ENCODE peak calls at places on chromosomes 12 and 14, in seven cellular contexts. One of them, this sample, is unnamed.

GRCh38 chr12:31492599-31493196 is 98.2 kb downstream of the DENND5B start:
- DNase-seq in SK-N-SH: no peak
- DNase-seq in HepG2: no peak
- DNase-seq in HCT116: no peak
- DNase-seq in GM12878: no peak
- DNase-seq in H1: no peak
- DNase-seq in K562: no peak
- DNase-seq in this sample: no peak

GRCh38 chr14:98623806-98624430 is 648.1 kb downstream of the BCL11B start:
- DNase-seq in SK-N-SH: no peak
- DNase-seq in HepG2: no peak
- DNase-seq in HCT116: no peak
- DNase-seq in GM12878: no peak
- DNase-seq in H1: no peak
- DNase-seq in K562: no peak
- DNase-seq in this sample: no peak

GRCh38 chr12:52232916-52233461 is at the start of gene KRT7:
- DNase-seq in SK-N-SH: peak
- DNase-seq in HepG2: no peak
- DNase-seq in HCT116: no peak
- DNase-seq in GM12878: no peak
- DNase-seq in H1: peak
- DNase-seq in K562: no peak
- DNase-seq in this sample: peak

GRCh38 chr12:4134833-4135597 is 138.5 kb upstream of the CCND2 start:
- DNase-seq in SK-N-SH: no peak
- DNase-seq in HepG2: no peak
- DNase-seq in HCT116: no peak
- DNase-seq in GM12878: no peak
- DNase-seq in H1: peak
- DNase-seq in K562: no peak
- DNase-seq in this sample: no peak

GRCh38 chr14:60355768-60356167 is 106.7 kb downstream of the PPM1A start:
- DNase-seq in SK-N-SH: no peak
- DNase-seq in HepG2: no peak
- DNase-seq in HCT116: no peak
- DNase-seq in GM12878: no peak
- DNase-seq in H1: no peak
- DNase-seq in K562: no peak
- DNase-seq in this sample: no peak

GRCh38 chr12:77537648-77538047 is 293.0 kb upstream of the NAV3 start:
- DNase-seq in SK-N-SH: no peak
- DNase-seq in HepG2: no peak
- DNase-seq in HCT116: no peak
- DNase-seq in GM12878: no peak
- DNase-seq in H1: no peak
- DNase-seq in K562: no peak
- DNase-seq in this sample: no peak

GRCh38 chr12:102394200-102394599 is 86.2 kb downstream of the IGF1 start:
- DNase-seq in SK-N-SH: no peak
- DNase-seq in HepG2: no peak
- DNase-seq in HCT116: no peak
- DNase-seq in GM12878: no peak
- DNase-seq in H1: no peak
- DNase-seq in K562: no peak
- DNase-seq in this sample: no peak

GRCh38 chr12:64650762-64651161 is 40.5 kb downstream of the RASSF3 start:
- DNase-seq in SK-N-SH: no peak
- DNase-seq in HepG2: no peak
- DNase-seq in HCT116: no peak
- DNase-seq in GM12878: no peak
- DNase-seq in H1: no peak
- DNase-seq in K562: no peak
- DNase-seq in this sample: no peak

GRCh38 chr12:113757223-113758002 is 208.7 kb downstream of the RBM19 start:
- DNase-seq in SK-N-SH: no peak
- DNase-seq in HepG2: no peak
- DNase-seq in HCT116: peak
- DNase-seq in GM12878: no peak
- DNase-seq in H1: no peak
- DNase-seq in K562: no peak
- DNase-seq in this sample: peak

GRCh38 chr12:62834406-62834805 is 100.5 kb downstream of the PPM1H start:
- DNase-seq in SK-N-SH: no peak
- DNase-seq in HepG2: no peak
- DNase-seq in HCT116: no peak
- DNase-seq in GM12878: no peak
- DNase-seq in H1: no peak
- DNase-seq in K562: no peak
- DNase-seq in this sample: no peak

GRCh38 chr12:67482751-67483661 is 165.5 kb upstream of the DYRK2 start:
- DNase-seq in SK-N-SH: peak
- DNase-seq in HepG2: no peak
- DNase-seq in HCT116: no peak
- DNase-seq in GM12878: peak
- DNase-seq in H1: no peak
- DNase-seq in K562: no peak
- DNase-seq in this sample: no peak

GRCh38 chr12:49912846-49913245 is 9.1 kb upstream of the FAIM2 start:
- DNase-seq in SK-N-SH: no peak
- DNase-seq in HepG2: no peak
- DNase-seq in HCT116: no peak
- DNase-seq in GM12878: no peak
- DNase-seq in H1: no peak
- DNase-seq in K562: no peak
- DNase-seq in this sample: no peak

GRCh38 chr12:49553512-49554088 is 14.3 kb downstream of the MCRS1 start:
- DNase-seq in SK-N-SH: peak
- DNase-seq in HepG2: peak
- DNase-seq in HCT116: peak
- DNase-seq in GM12878: no peak
- DNase-seq in H1: no peak
- DNase-seq in K562: peak
- DNase-seq in this sample: peak

GRCh38 chr12:29301114-29301513 is 79.9 kb downstream of the ERGIC2 start:
- DNase-seq in SK-N-SH: no peak
- DNase-seq in HepG2: no peak
- DNase-seq in HCT116: no peak
- DNase-seq in GM12878: no peak
- DNase-seq in H1: no peak
- DNase-seq in K562: no peak
- DNase-seq in this sample: no peak

GRCh38 chr14:99381688-99382060 is 99.0 kb downstream of the SETD3 start:
- DNase-seq in SK-N-SH: no peak
- DNase-seq in HepG2: no peak
- DNase-seq in HCT116: no peak
- DNase-seq in GM12878: no peak
- DNase-seq in H1: no peak
- DNase-seq in K562: no peak
- DNase-seq in this sample: no peak

GRCh38 chr14:23524954-23525353 is 26.6 kb downstream of the ZFHX2 start:
- DNase-seq in SK-N-SH: no peak
- DNase-seq in HepG2: no peak
- DNase-seq in HCT116: no peak
- DNase-seq in GM12878: no peak
- DNase-seq in H1: no peak
- DNase-seq in K562: no peak
- DNase-seq in this sample: no peak

GRCh38 chr14:62409909-62410308 is 635.3 kb downstream of the KCNH5 start:
- DNase-seq in SK-N-SH: no peak
- DNase-seq in HepG2: no peak
- DNase-seq in HCT116: no peak
- DNase-seq in GM12878: no peak
- DNase-seq in H1: no peak
- DNase-seq in K562: no peak
- DNase-seq in this sample: no peak

GRCh38 chr12:113346387-113346786 is 11.5 kb upstream of the SLC8B1 start:
- DNase-seq in SK-N-SH: no peak
- DNase-seq in HepG2: no peak
- DNase-seq in HCT116: no peak
- DNase-seq in GM12878: no peak
- DNase-seq in H1: no peak
- DNase-seq in K562: no peak
- DNase-seq in this sample: no peak

GRCh38 chr14:59336078-59336477 is 129.1 kb downstream of the GPR135 start:
- DNase-seq in SK-N-SH: no peak
- DNase-seq in HepG2: no peak
- DNase-seq in HCT116: no peak
- DNase-seq in GM12878: no peak
- DNase-seq in H1: no peak
- DNase-seq in K562: no peak
- DNase-seq in this sample: no peak

GRCh38 chr14:59333235-59333634 is 131.9 kb downstream of the GPR135 start:
- DNase-seq in SK-N-SH: no peak
- DNase-seq in HepG2: no peak
- DNase-seq in HCT116: no peak
- DNase-seq in GM12878: no peak
- DNase-seq in H1: no peak
- DNase-seq in K562: no peak
- DNase-seq in this sample: no peak

GRCh38 chr14:59331217-59331616 is 134.0 kb downstream of the GPR135 start:
- DNase-seq in SK-N-SH: no peak
- DNase-seq in HepG2: no peak
- DNase-seq in HCT116: no peak
- DNase-seq in GM12878: no peak
- DNase-seq in H1: no peak
- DNase-seq in K562: no peak
- DNase-seq in this sample: no peak

GRCh38 chr14:59332727-59333126 is 132.5 kb downstream of the GPR135 start:
- DNase-seq in SK-N-SH: no peak
- DNase-seq in HepG2: no peak
- DNase-seq in HCT116: no peak
- DNase-seq in GM12878: no peak
- DNase-seq in H1: no peak
- DNase-seq in K562: no peak
- DNase-seq in this sample: no peak

DNA sequence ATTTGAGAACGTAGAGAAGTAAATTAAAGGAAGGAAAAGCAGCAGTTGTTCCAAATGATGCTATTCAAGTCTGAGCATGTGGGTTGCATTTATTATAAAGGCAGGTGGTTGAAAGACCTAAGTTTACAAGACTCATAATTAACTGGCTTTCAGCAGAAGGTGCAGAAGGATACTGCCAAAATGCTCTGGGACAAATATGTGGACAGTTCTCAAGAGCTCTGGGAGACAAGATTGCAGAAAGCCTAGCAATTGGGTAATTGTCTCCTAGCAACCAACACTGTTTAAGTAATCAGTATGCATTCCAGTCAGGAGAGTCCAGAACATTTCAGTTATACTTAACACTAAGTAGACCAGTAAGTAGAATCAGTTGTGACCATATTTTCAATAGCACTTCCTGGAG is 131.5 kb downstream of the GPR135 start:
- DNase-seq in SK-N-SH: no peak
- DNase-seq in HepG2: peak
- DNase-seq in HCT116: no peak
- DNase-seq in GM12878: no peak
- DNase-seq in H1: no peak
- DNase-seq in K562: no peak
- DNase-seq in this sample: peak
- TF ChIP-seq JUND in SK-N-SH: no peak
- TF ChIP-seq JUND in HepG2: no peak
- TF ChIP-seq JUND in HCT116: no peak
- TF ChIP-seq JUND in GM12878: no peak
- TF ChIP-seq JUND in H1: no peak
- TF ChIP-seq JUND in K562: no peak
- TF ChIP-seq JUND in this sample: no peak

GRCh38 chr14:64447890-64448667 is 17.2 kb upstream of the AKAP5 start:
- DNase-seq in SK-N-SH: no peak
- DNase-seq in HepG2: no peak
- DNase-seq in HCT116: no peak
- DNase-seq in GM12878: no peak
- DNase-seq in H1: no peak
- DNase-seq in K562: no peak
- DNase-seq in this sample: no peak
- TF ChIP-seq JUND in SK-N-SH: no peak
- TF ChIP-seq JUND in HepG2: no peak
- TF ChIP-seq JUND in HCT116: no peak
- TF ChIP-seq JUND in GM12878: no peak
- TF ChIP-seq JUND in H1: no peak
- TF ChIP-seq JUND in K562: no peak
- TF ChIP-seq JUND in this sample: no peak

GRCh38 chr12:104835317-104835716 is 122.8 kb downstream of the SLC41A2 start:
- DNase-seq in SK-N-SH: no peak
- DNase-seq in HepG2: no peak
- DNase-seq in HCT116: no peak
- DNase-seq in GM12878: no peak
- DNase-seq in H1: no peak
- DNase-seq in K562: no peak
- DNase-seq in this sample: no peak

GRCh38 chr12:104846056-104846762 is 111.9 kb downstream of the SLC41A2 start:
- DNase-seq in SK-N-SH: no peak
- DNase-seq in HepG2: no peak
- DNase-seq in HCT116: no peak
- DNase-seq in GM12878: no peak
- DNase-seq in H1: no peak
- DNase-seq in K562: no peak
- DNase-seq in this sample: no peak

GRCh38 chr12:104844123-104844522 is 114.0 kb downstream of the SLC41A2 start:
- DNase-seq in SK-N-SH: no peak
- DNase-seq in HepG2: no peak
- DNase-seq in HCT116: no peak
- DNase-seq in GM12878: no peak
- DNase-seq in H1: no peak
- DNase-seq in K562: no peak
- DNase-seq in this sample: no peak

GRCh38 chr12:104840262-104840661 is 117.8 kb downstream of the SLC41A2 start:
- DNase-seq in SK-N-SH: no peak
- DNase-seq in HepG2: no peak
- DNase-seq in HCT116: no peak
- DNase-seq in GM12878: no peak
- DNase-seq in H1: no peak
- DNase-seq in K562: no peak
- DNase-seq in this sample: no peak
- TF ChIP-seq JUND in SK-N-SH: no peak
- TF ChIP-seq JUND in HepG2: no peak
- TF ChIP-seq JUND in HCT116: no peak
- TF ChIP-seq JUND in GM12878: no peak
- TF ChIP-seq JUND in H1: no peak
- TF ChIP-seq JUND in K562: no peak
- TF ChIP-seq JUND in this sample: no peak

GRCh38 chr12:96444403-96444802 is 44.2 kb upstream of the CDK17 start:
- DNase-seq in SK-N-SH: no peak
- DNase-seq in HepG2: no peak
- DNase-seq in HCT116: no peak
- DNase-seq in GM12878: no peak
- DNase-seq in H1: no peak
- DNase-seq in K562: no peak
- DNase-seq in this sample: no peak

GRCh38 chr12:96445743-96446655 is 43.4 kb upstream of the CFAP54 start:
- DNase-seq in SK-N-SH: no peak
- DNase-seq in HepG2: no peak
- DNase-seq in HCT116: no peak
- DNase-seq in GM12878: peak
- DNase-seq in H1: no peak
- DNase-seq in K562: peak
- DNase-seq in this sample: no peak

GRCh38 chr12:96448287-96448686 is 41.1 kb upstream of the CFAP54 start:
- DNase-seq in SK-N-SH: no peak
- DNase-seq in HepG2: no peak
- DNase-seq in HCT116: no peak
- DNase-seq in GM12878: no peak
- DNase-seq in H1: no peak
- DNase-seq in K562: no peak
- DNase-seq in this sample: no peak

GRCh38 chr12:96442906-96443305 is 42.7 kb upstream of the CDK17 start:
- DNase-seq in SK-N-SH: no peak
- DNase-seq in HepG2: no peak
- DNase-seq in HCT116: no peak
- DNase-seq in GM12878: no peak
- DNase-seq in H1: no peak
- DNase-seq in K562: no peak
- DNase-seq in this sample: no peak

GRCh38 chr12:96447256-96447655 is 42.1 kb upstream of the CFAP54 start:
- DNase-seq in SK-N-SH: no peak
- DNase-seq in HepG2: no peak
- DNase-seq in HCT116: no peak
- DNase-seq in GM12878: no peak
- DNase-seq in H1: no peak
- DNase-seq in K562: no peak
- DNase-seq in this sample: no peak
- TF ChIP-seq JUND in SK-N-SH: no peak
- TF ChIP-seq JUND in HepG2: no peak
- TF ChIP-seq JUND in HCT116: no peak
- TF ChIP-seq JUND in GM12878: no peak
- TF ChIP-seq JUND in H1: no peak
- TF ChIP-seq JUND in K562: no peak
- TF ChIP-seq JUND in this sample: no peak